ENCODE peak calls at places on chromosomes 6 and 20, in four cellular contexts. T is HCT116, G is K562, D is HepG2. M is an unnamed sample.

GRCh38 chr20:58906894-58907293 is 54.4 kb downstream of the GNAS start:
- DNase-seq in T (no peak), G (no peak), D (no peak), M (no peak)

GRCh38 chr6:54847799-54848597 is 1.4 kb downstream of the FAM83B start:
- DNase-seq in T (peak; percentile 32), D (no peak), G (no peak), M (no peak)

GRCh38 chr6:44563397-44563796 is 175.9 kb downstream of the CDC5L start:
- DNase-seq in T (no peak), G (no peak), D (peak; percentile 28), M (no peak)

GRCh38 chr20:22548040-22548439 is 36.3 kb downstream of the FOXA2 start:
- DNase-seq in T (no peak), D (no peak), G (no peak), M (no peak)

GRCh38 chr6:90496191-90496590 is 90.7 kb downstream of the MAP3K7 start:
- DNase-seq in T (no peak), D (no peak), G (no peak), M (no peak)

GRCh38 chr20:4813839-4814695 is 92.4 kb downstream of the PRND start:
- DNase-seq in G (no peak), D (no peak), T (no peak), M (no peak)

GRCh38 chr6:73746776-73747175 is 50.8 kb downstream of the CD109 start:
- DNase-seq in T (no peak), G (no peak), D (no peak), M (no peak)

GRCh38 chr6:130593948-130594347 is 228.1 kb downstream of the TMEM200A start:
- DNase-seq in D (no peak), T (no peak), G (no peak), M (no peak)

GRCh38 chr6:9456241-9456658 is 958.6 kb downstream of the TFAP2A start:
- DNase-seq in G (no peak), T (no peak), D (no peak), M (peak; percentile 9)

GRCh38 chr6:43311681-43312080 is 3.1 kb upstream of the CRIP3 start:
- DNase-seq in G (no peak), D (no peak), T (no peak), M (no peak)

GRCh38 chr6:3325210-3325609 is 66.5 kb downstream of the PSMG4 start:
- DNase-seq in G (no peak), D (no peak), T (no peak), M (no peak)

GRCh38 chr6:155493694-155494143 is 38.1 kb upstream of the NOX3 start:
- DNase-seq in D (peak; percentile 91), T (peak; percentile 85), G (no peak), M (no peak)

GRCh38 chr6:157532963-157533362 is 152.0 kb downstream of the ZDHHC14 start:
- DNase-seq in G (no peak), T (no peak), D (peak; percentile 74), M (no peak)

GRCh38 chr20:32240220-32240619 is 32.5 kb downstream of the POFUT1 start:
- DNase-seq in D (no peak), T (no peak), G (no peak), M (peak; percentile 48)

GRCh38 chr6:4910060-4910746 is 93.6 kb downstream of the RPP40 start:
- DNase-seq in G (no peak), D (no peak), T (no peak), M (no peak)

GRCh38 chr20:6121504-6121903 is 1.3 kb downstream of the FERMT1 start:
- DNase-seq in G (no peak), T (no peak), D (no peak), M (no peak)

DNA sequence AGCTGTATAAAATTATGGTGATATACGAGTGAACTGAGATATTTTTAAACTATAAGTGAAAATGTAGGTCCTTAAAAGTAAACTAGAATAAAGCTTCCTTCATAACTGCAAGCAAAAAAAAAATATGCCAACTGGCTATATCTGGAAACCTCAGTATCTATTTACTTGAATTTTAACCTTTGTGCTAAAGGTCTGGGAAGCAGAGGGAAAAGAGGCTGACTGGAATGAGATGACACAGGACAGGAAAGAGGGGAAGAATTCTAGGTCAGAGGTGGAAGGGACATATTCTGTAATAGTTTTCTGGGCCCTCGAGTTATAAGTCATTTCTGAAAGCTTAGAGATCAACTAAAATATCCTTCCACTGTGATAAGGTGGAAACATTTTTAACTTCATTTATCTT is 46.8 kb downstream of the AIG1 start:
- DNase-seq in D (peak; percentile 83), T (no peak), G (no peak), M (no peak)
- TF ChIP-seq FOSL1 in D (no peak), T (no peak), G (no peak), M (no peak)

GRCh38 chr6:122790740-122791679 is 2.0 kb downstream of the SMPDL3A start:
- DNase-seq in D (peak; percentile 86), T (no peak), G (no peak), M (no peak)
- TF ChIP-seq FOSL1 in D (no peak), T (no peak), G (no peak), M (no peak)

GRCh38 chr6:39330476-39330875 is 8.0 kb upstream of the KCNK16 start:
- DNase-seq in G (no peak), T (no peak), D (no peak), M (no peak)
- TF ChIP-seq FOSL1 in G (no peak), T (no peak), D (no peak), M (no peak)

DNA sequence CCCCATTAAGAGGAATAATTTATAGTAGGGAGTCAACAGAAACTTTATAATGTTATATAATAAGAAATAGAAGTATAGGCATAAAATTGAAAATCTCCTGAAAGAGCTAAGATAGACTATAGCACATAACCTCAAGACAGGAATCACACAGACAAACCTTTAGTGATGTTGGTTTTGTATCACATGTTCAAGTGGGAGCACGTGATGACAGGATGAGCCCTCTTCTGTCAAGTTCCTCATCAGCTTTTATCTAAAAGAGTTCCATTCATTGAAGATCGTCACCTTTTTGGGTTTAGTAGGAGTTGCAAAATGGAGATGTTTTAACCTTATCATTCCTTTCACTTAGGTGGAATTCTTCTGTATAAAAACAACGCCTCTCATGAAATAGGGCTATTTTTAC is 127.0 kb downstream of the MCHR2 start:
- DNase-seq in D (no peak), T (no peak), G (no peak), M (no peak)
- TF ChIP-seq FOSL1 in D (no peak), T (no peak), G (no peak), M (no peak)

GRCh38 chr6:30835576-30835975 is 48.7 kb upstream of the DDR1 start:
- DNase-seq in T (no peak), D (no peak), G (no peak), M (no peak)

GRCh38 chr6:30832864-30833263 is 51.5 kb upstream of the DDR1 start:
- DNase-seq in T (no peak), D (no peak), G (no peak), M (no peak)

GRCh38 chr6:30836431-30836866 is 47.9 kb upstream of the DDR1 start:
- DNase-seq in G (no peak), T (no peak), D (no peak), M (no peak)

GRCh38 chr6:30836957-30837356 is 47.4 kb upstream of the DDR1 start:
- DNase-seq in T (no peak), G (no peak), D (no peak), M (no peak)

GRCh38 chr6:30834643-30835042 is 49.7 kb upstream of the DDR1 start:
- DNase-seq in G (no peak), T (no peak), D (no peak), M (no peak)
- TF ChIP-seq FOSL1 in G (no peak), T (no peak), D (no peak), M (no peak)

GRCh38 chr6:33428219-33428890 is 8.5 kb downstream of the SYNGAP1 start:
- DNase-seq in T (no peak), D (peak; percentile 79), G (peak; percentile 75), M (no peak)
- TF ChIP-seq FOSL1 in T (no peak), D (no peak), G (no peak), M (no peak)

GRCh38 chr6:41348934-41349333 is 13.5 kb downstream of the NCR2 start:
- DNase-seq in D (no peak), T (no peak), G (no peak), M (no peak)

GRCh38 chr6:41345901-41346300 is 10.5 kb downstream of the NCR2 start:
- DNase-seq in T (no peak), G (no peak), D (no peak), M (peak; percentile 33)

GRCh38 chr6:41347349-41348050 is 12.1 kb downstream of the NCR2 start:
- DNase-seq in D (no peak), T (no peak), G (no peak), M (no peak)

GRCh38 chr6:41344865-41345264 is 9.5 kb downstream of the NCR2 start:
- DNase-seq in D (no peak), G (no peak), T (no peak), M (peak; percentile 23)

GRCh38 chr6:41346435-41346834 is 11.0 kb downstream of the NCR2 start:
- DNase-seq in G (no peak), D (no peak), T (no peak), M (no peak)
- TF ChIP-seq FOSL1 in G (no peak), D (no peak), T (no peak), M (no peak)

GRCh38 chr6:36380166-36380565 is 7.3 kb downstream of the ETV7 start:
- DNase-seq in D (no peak), T (no peak), G (no peak), M (no peak)

GRCh38 chr6:36378936-36379335 is 8.5 kb downstream of the ETV7 start:
- DNase-seq in G (no peak), D (no peak), T (no peak), M (no peak)

GRCh38 chr6:36377594-36377993 is 9.9 kb downstream of the ETV7 start:
- DNase-seq in D (no peak), G (no peak), T (no peak), M (no peak)

GRCh38 chr6:36376742-36377141 is 10.7 kb downstream of the ETV7 start:
- DNase-seq in G (no peak), T (no peak), D (no peak), M (no peak)

DNA sequence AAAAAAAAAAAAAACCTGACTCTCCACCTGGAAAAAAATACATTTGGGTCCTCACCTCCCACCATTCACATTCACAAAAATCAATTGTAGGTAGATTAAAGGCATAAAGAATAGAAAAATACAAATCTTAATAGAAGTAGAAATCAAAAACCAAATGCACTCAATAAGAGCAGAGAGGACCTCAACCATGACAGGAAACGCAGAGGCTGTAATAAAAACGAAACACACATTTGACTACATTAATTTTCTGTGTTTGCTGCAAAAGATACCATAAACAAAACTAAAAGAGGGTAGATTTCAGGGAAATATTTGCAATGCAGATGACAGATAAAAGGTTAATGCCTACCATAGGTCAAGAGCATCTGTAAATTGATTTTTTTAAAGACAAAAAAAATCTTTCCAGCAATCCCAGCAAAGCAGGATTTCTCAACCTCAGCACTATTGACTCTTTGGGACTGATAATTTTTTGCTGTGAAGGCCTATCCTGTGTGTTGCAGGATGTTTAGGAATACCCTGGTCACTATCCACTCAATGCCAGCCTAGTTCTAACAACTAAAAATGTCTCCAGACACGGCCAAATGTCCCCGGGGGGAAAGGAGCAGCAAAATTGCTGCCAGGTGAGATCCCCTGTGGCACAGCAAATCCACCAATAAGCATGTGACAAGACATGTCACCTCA is 9.1 kb downstream of the ETV7 start:
- DNase-seq in D (no peak), G (no peak), T (no peak), M (no peak)
- TF ChIP-seq FOSL1 in D (no peak), G (no peak), T (no peak), M (no peak)

GRCh38 chr20:3735768-3736167 is 3.3 kb downstream of the HSPA12B start:
- DNase-seq in G (no peak), D (no peak), T (no peak), M (no peak)
- TF ChIP-seq FOSL1 in G (no peak), D (no peak), T (no peak), M (no peak)